ENCODE peak calls at places on chromosomes 5 and 9, in seven cellular contexts. One of them, this sample, is unnamed. For H3K4me1 and H3K9me3, the result is how much of the 10 kb centered on the place peaks cover.

GRCh38 chr5:58187473-58188286 is 272.2 kb downstream of the PLK2 start:
- DNase-seq in OCI-LY7: no peak
- DNase-seq in stomach: no peak
- DNase-seq in CD8-positive, alpha-beta T cell: no peak
- DNase-seq in pancreas: no peak
- DNase-seq in A549: no peak
- DNase-seq in mucosa of descending colon: no peak
- DNase-seq in this sample: no peak

GRCh38 chr5:90866333-90866732 is 307.7 kb downstream of the ADGRV1 start:
- DNase-seq in OCI-LY7: peak
- DNase-seq in stomach: no peak
- DNase-seq in CD8-positive, alpha-beta T cell: no peak
- DNase-seq in pancreas: no peak
- DNase-seq in A549: peak
- DNase-seq in mucosa of descending colon: no peak
- DNase-seq in this sample: no peak

GRCh38 chr5:38465702-38466443 is 90.6 kb downstream of the LIFR start:
- DNase-seq in OCI-LY7: no peak
- DNase-seq in stomach: no peak
- DNase-seq in CD8-positive, alpha-beta T cell: no peak
- DNase-seq in pancreas: no peak
- DNase-seq in A549: no peak
- DNase-seq in mucosa of descending colon: no peak
- DNase-seq in this sample: no peak

GRCh38 chr5:59724482-59725392 is 168.8 kb downstream of the PDE4D start:
- DNase-seq in OCI-LY7: peak
- DNase-seq in stomach: no peak
- DNase-seq in CD8-positive, alpha-beta T cell: no peak
- DNase-seq in pancreas: peak
- DNase-seq in A549: peak
- DNase-seq in mucosa of descending colon: no peak
- DNase-seq in this sample: no peak

GRCh38 chr9:100443781-100444768 is 17.1 kb downstream of the MSANTD3 start:
- DNase-seq in OCI-LY7: no peak
- DNase-seq in stomach: no peak
- DNase-seq in CD8-positive, alpha-beta T cell: no peak
- DNase-seq in pancreas: no peak
- DNase-seq in A549: no peak
- DNase-seq in mucosa of descending colon: no peak
- DNase-seq in this sample: no peak

GRCh38 chr5:39948867-39949468 is 524.2 kb upstream of the DAB2 start:
- DNase-seq in OCI-LY7: peak
- DNase-seq in stomach: peak
- DNase-seq in CD8-positive, alpha-beta T cell: peak
- DNase-seq in pancreas: peak
- DNase-seq in A549: peak
- DNase-seq in mucosa of descending colon: no peak
- DNase-seq in this sample: no peak

GRCh38 chr5:56669534-56670483 is 145.5 kb upstream of the MAP3K1 start:
- DNase-seq in OCI-LY7: peak
- DNase-seq in stomach: peak
- DNase-seq in CD8-positive, alpha-beta T cell: peak
- DNase-seq in pancreas: peak
- DNase-seq in A549: no peak
- DNase-seq in mucosa of descending colon: peak
- DNase-seq in this sample: no peak

GRCh38 chr5:113059232-113059805 is 82.7 kb downstream of the DCP2 start:
- DNase-seq in OCI-LY7: no peak
- DNase-seq in stomach: no peak
- DNase-seq in CD8-positive, alpha-beta T cell: no peak
- DNase-seq in pancreas: no peak
- DNase-seq in A549: no peak
- DNase-seq in mucosa of descending colon: no peak
- DNase-seq in this sample: no peak

GRCh38 chr9:94030318-94031179 is 53.7 kb upstream of the PTPDC1 start:
- DNase-seq in OCI-LY7: peak
- DNase-seq in stomach: peak
- DNase-seq in CD8-positive, alpha-beta T cell: peak
- DNase-seq in pancreas: peak
- DNase-seq in A549: peak
- DNase-seq in mucosa of descending colon: peak
- DNase-seq in this sample: peak

GRCh38 chr5:160230686-160231527 is 1.6 kb downstream of the FABP6 start:
- DNase-seq in OCI-LY7: no peak
- DNase-seq in stomach: no peak
- DNase-seq in CD8-positive, alpha-beta T cell: no peak
- DNase-seq in pancreas: peak
- DNase-seq in A549: no peak
- DNase-seq in mucosa of descending colon: no peak
- DNase-seq in this sample: peak

GRCh38 chr5:35202319-35203111 is 27.8 kb downstream of the PRLR start:
- DNase-seq in OCI-LY7: peak
- DNase-seq in stomach: peak
- DNase-seq in CD8-positive, alpha-beta T cell: peak
- DNase-seq in pancreas: peak
- DNase-seq in A549: peak
- DNase-seq in mucosa of descending colon: no peak
- DNase-seq in this sample: no peak

GRCh38 chr9:27504259-27504658 is 19.8 kb upstream of the IFNK start:
- DNase-seq in OCI-LY7: no peak
- DNase-seq in stomach: no peak
- DNase-seq in CD8-positive, alpha-beta T cell: no peak
- DNase-seq in pancreas: no peak
- DNase-seq in A549: no peak
- DNase-seq in mucosa of descending colon: no peak
- DNase-seq in this sample: no peak

GRCh38 chr5:90365328-90365727 is 44.2 kb downstream of the CETN3 start:
- DNase-seq in OCI-LY7: no peak
- DNase-seq in stomach: no peak
- DNase-seq in CD8-positive, alpha-beta T cell: no peak
- DNase-seq in pancreas: no peak
- DNase-seq in A549: no peak
- DNase-seq in mucosa of descending colon: no peak
- DNase-seq in this sample: no peak

GRCh38 chr9:130448035-130448624 is 3.4 kb downstream of the ASS1 start:
- DNase-seq in OCI-LY7: peak
- DNase-seq in stomach: no peak
- DNase-seq in CD8-positive, alpha-beta T cell: no peak
- DNase-seq in pancreas: no peak
- DNase-seq in A549: no peak
- DNase-seq in mucosa of descending colon: peak
- DNase-seq in this sample: no peak

GRCh38 chr5:55530669-55531068 is 4.1 kb downstream of the PLPP1 start:
- DNase-seq in OCI-LY7: no peak
- DNase-seq in stomach: no peak
- DNase-seq in CD8-positive, alpha-beta T cell: no peak
- DNase-seq in pancreas: no peak
- DNase-seq in A549: no peak
- DNase-seq in mucosa of descending colon: no peak
- DNase-seq in this sample: no peak

GRCh38 chr5:175831507-175831906 is 39.9 kb upstream of the CPLX2 start:
- DNase-seq in OCI-LY7: no peak
- DNase-seq in stomach: no peak
- DNase-seq in CD8-positive, alpha-beta T cell: no peak
- DNase-seq in pancreas: no peak
- DNase-seq in A549: no peak
- DNase-seq in mucosa of descending colon: no peak
- DNase-seq in this sample: no peak

GRCh38 chr9:72351538-72352453 is 13.2 kb downstream of the ZFAND5 start:
- DNase-seq in OCI-LY7: no peak
- DNase-seq in stomach: no peak
- DNase-seq in CD8-positive, alpha-beta T cell: no peak
- DNase-seq in pancreas: no peak
- DNase-seq in A549: no peak
- DNase-seq in mucosa of descending colon: no peak
- DNase-seq in this sample: no peak

GRCh38 chr9:22645893-22646292 is 199.3 kb downstream of the DMRTA1 start:
- DNase-seq in OCI-LY7: no peak
- DNase-seq in stomach: no peak
- DNase-seq in CD8-positive, alpha-beta T cell: no peak
- DNase-seq in pancreas: no peak
- DNase-seq in A549: no peak
- DNase-seq in mucosa of descending colon: no peak
- DNase-seq in this sample: no peak

GRCh38 chr5:175734016-175734415 is 76.1 kb downstream of the HRH2 start:
- DNase-seq in OCI-LY7: no peak
- DNase-seq in stomach: no peak
- DNase-seq in CD8-positive, alpha-beta T cell: no peak
- DNase-seq in pancreas: no peak
- DNase-seq in A549: no peak
- DNase-seq in mucosa of descending colon: no peak
- DNase-seq in this sample: no peak

GRCh38 chr9:127875306-127875966 is 2.0 kb downstream of the AK1 start:
- DNase-seq in OCI-LY7: no peak
- DNase-seq in stomach: no peak
- DNase-seq in CD8-positive, alpha-beta T cell: no peak
- DNase-seq in pancreas: no peak
- DNase-seq in A549: no peak
- DNase-seq in mucosa of descending colon: no peak
- DNase-seq in this sample: no peak

GRCh38 chr9:136047076-136047774 is 47.9 kb downstream of the NACC2 start:
- DNase-seq in OCI-LY7: no peak
- DNase-seq in stomach: peak
- DNase-seq in CD8-positive, alpha-beta T cell: no peak
- DNase-seq in pancreas: no peak
- DNase-seq in A549: no peak
- DNase-seq in mucosa of descending colon: no peak
- DNase-seq in this sample: peak

GRCh38 chr9:136047775-136048559 is 47.1 kb downstream of the NACC2 start:
- DNase-seq in OCI-LY7: no peak
- DNase-seq in stomach: no peak
- DNase-seq in CD8-positive, alpha-beta T cell: no peak
- DNase-seq in pancreas: no peak
- DNase-seq in A549: no peak
- DNase-seq in mucosa of descending colon: peak
- DNase-seq in this sample: peak

GRCh38 chr9:136050266-136050705 is 44.8 kb downstream of the NACC2 start:
- DNase-seq in OCI-LY7: no peak
- DNase-seq in stomach: no peak
- DNase-seq in CD8-positive, alpha-beta T cell: no peak
- DNase-seq in pancreas: peak
- DNase-seq in A549: no peak
- DNase-seq in mucosa of descending colon: peak
- DNase-seq in this sample: no peak

GRCh38 chr9:136049451-136050265 is 45.4 kb downstream of the NACC2 start:
- DNase-seq in OCI-LY7: no peak
- DNase-seq in stomach: no peak
- DNase-seq in CD8-positive, alpha-beta T cell: no peak
- DNase-seq in pancreas: no peak
- DNase-seq in A549: no peak
- DNase-seq in mucosa of descending colon: no peak
- DNase-seq in this sample: peak

DNA sequence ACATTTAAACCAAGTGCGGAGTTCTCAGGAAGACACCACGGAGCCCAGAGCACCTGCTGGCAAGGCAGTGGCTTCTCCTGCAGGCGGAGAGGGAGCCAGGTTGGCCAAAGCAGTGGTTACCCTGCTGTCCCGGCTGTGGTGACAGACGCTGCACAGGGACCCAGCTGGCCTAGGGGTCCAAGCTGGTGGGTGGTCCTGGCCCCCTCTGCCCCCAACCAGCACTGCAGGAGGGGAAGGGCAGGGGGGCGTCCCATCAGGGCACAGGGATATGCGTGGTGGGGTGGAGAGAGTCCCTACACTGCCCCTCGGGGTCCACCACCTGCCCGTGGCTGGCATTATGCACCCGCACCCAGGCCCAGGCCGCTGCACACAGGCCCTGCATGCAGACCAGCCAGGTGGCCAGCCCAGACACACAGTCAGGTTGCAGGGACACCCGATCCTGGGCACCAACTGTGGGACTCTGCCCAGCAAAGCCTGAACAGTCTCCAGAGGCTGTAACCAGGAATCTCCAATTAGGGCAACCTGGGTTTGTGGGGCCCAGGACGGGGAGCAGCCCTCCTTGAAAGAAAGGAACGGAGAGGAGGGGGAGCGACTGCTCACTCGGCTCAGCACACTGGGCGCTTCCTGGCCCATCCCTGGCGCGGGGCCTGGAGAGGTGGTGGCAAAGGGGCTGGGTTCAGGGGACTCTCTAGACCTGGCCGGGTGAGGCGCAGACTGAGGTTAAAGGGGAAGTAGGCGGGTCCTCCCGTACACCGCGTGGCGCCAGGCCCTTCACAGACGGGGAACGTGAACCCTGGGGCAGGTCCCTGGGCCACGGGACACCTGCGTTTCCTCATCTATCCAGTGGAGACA is 46.3 kb downstream of the NACC2 start:
- DNase-seq in OCI-LY7: no peak
- DNase-seq in stomach: no peak
- DNase-seq in CD8-positive, alpha-beta T cell: no peak
- DNase-seq in pancreas: peak
- DNase-seq in A549: no peak
- DNase-seq in mucosa of descending colon: peak
- DNase-seq in this sample: peak
- H3K4me1 ChIP-seq in OCI-LY7: under half
- H3K4me1 ChIP-seq in stomach: half or more
- H3K4me1 ChIP-seq in CD8-positive, alpha-beta T cell: under half
- H3K4me1 ChIP-seq in pancreas: under half
- H3K4me1 ChIP-seq in A549: under half
- H3K4me1 ChIP-seq in mucosa of descending colon: under half
- H3K4me1 ChIP-seq in this sample: under half

DNA sequence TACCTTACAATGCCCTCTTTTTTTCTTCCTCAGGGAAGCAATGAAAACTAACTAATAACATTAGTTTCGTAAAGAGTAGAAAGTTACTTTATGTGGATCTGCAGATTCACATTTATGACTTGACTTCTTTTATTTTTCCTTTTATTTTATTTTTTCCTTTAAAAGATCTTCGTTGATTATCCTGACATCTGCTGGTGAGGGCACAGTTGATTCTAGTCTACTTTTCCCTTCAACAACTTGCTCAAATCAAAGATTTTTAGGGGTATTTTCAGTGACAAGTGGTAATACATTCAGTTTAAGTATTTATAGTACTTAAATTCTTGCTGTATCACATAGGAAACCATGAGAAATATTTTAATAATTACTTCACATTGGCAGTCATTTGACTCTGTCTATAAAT is 4.9 kb downstream of the EDIL3 start:
- DNase-seq in OCI-LY7: no peak
- DNase-seq in stomach: no peak
- DNase-seq in CD8-positive, alpha-beta T cell: no peak
- DNase-seq in pancreas: no peak
- DNase-seq in A549: no peak
- DNase-seq in mucosa of descending colon: no peak
- DNase-seq in this sample: no peak
- TF ChIP-seq CTCF in OCI-LY7: no peak
- TF ChIP-seq CTCF in stomach: no peak
- TF ChIP-seq CTCF in CD8-positive, alpha-beta T cell: no peak
- TF ChIP-seq CTCF in pancreas: no peak
- TF ChIP-seq CTCF in A549: no peak
- TF ChIP-seq CTCF in mucosa of descending colon: no peak
- TF ChIP-seq CTCF in this sample: no peak

GRCh38 chr9:116817762-116818161 is 130.7 kb downstream of the TRIM32 start:
- DNase-seq in OCI-LY7: no peak
- DNase-seq in stomach: no peak
- DNase-seq in CD8-positive, alpha-beta T cell: no peak
- DNase-seq in pancreas: no peak
- DNase-seq in A549: no peak
- DNase-seq in mucosa of descending colon: no peak
- DNase-seq in this sample: no peak
- H3K9me3 ChIP-seq in OCI-LY7: under half
- H3K9me3 ChIP-seq in stomach: under half
- H3K9me3 ChIP-seq in CD8-positive, alpha-beta T cell: under half
- H3K9me3 ChIP-seq in pancreas: under half
- H3K9me3 ChIP-seq in A549: under half
- H3K9me3 ChIP-seq in mucosa of descending colon: under half
- H3K9me3 ChIP-seq in this sample: under half

GRCh38 chr9:92617951-92618510 is 51.9 kb downstream of the IPPK start:
- DNase-seq in OCI-LY7: no peak
- DNase-seq in stomach: peak
- DNase-seq in CD8-positive, alpha-beta T cell: no peak
- DNase-seq in pancreas: no peak
- DNase-seq in A549: no peak
- DNase-seq in mucosa of descending colon: no peak
- DNase-seq in this sample: no peak
- H3K4me1 ChIP-seq in OCI-LY7: under half
- H3K4me1 ChIP-seq in stomach: under half
- H3K4me1 ChIP-seq in CD8-positive, alpha-beta T cell: under half
- H3K4me1 ChIP-seq in pancreas: under half
- H3K4me1 ChIP-seq in A549: under half
- H3K4me1 ChIP-seq in mucosa of descending colon: under half
- H3K4me1 ChIP-seq in this sample: under half